ENCODE peak calls at places on chromosomes 7 and 10, in four cellular contexts. L is tibial nerve, X is HCT116, M is ovary. V is an unnamed sample.

GRCh38 chr7:93147358-93147757 is 827 bp downstream of the SAMD9L start:
- DNase-seq in X (no peak), M (peak; percentile 15), L (no peak), V (peak; percentile 19)

GRCh38 chr7:99860281-99861127 is 16.3 kb downstream of the OR2AE1 start:
- DNase-seq in L (peak; percentile 19), X (no peak), M (peak; percentile 13), V (peak; percentile 32)

GRCh38 chr10:4931587-4931986 is 31.6 kb upstream of the AKR1C1 start:
- DNase-seq in L (no peak), M (no peak), X (no peak), V (no peak)

GRCh38 chr7:16084370-16084769 is 337.0 kb downstream of the CRPPA start:
- DNase-seq in X (no peak), L (no peak), M (no peak), V (no peak)

GRCh38 chr7:26863504-26864308 is 684 bp downstream of the SKAP2 start:
- DNase-seq in L (peak; percentile 13), X (peak; percentile 18), M (no peak), V (no peak)

GRCh38 chr10:1473874-1474273 is 263.5 kb downstream of the ADARB2 start:
- DNase-seq in M (no peak), X (no peak), L (no peak), V (no peak)

GRCh38 chr10:12780634-12781601 is 220.6 kb downstream of the CCDC3 start:
- DNase-seq in L (no peak), M (no peak), X (no peak), V (no peak)

GRCh38 chr7:44117801-44118429 is 5.4 kb downstream of the POLD2 start:
- DNase-seq in M (no peak), X (no peak), L (no peak), V (no peak)

GRCh38 chr7:1397491-1398327 is 61.6 kb downstream of the MICALL2 start:
- DNase-seq in L (no peak), X (no peak), M (no peak), V (peak; percentile 15)

GRCh38 chr7:111018960-111019835 is 71.7 kb upstream of the LRRN3 start:
- DNase-seq in L (no peak), M (no peak), X (no peak), V (no peak)

GRCh38 chr7:111014074-111014473 is 76.9 kb upstream of the LRRN3 start:
- DNase-seq in M (no peak), X (no peak), L (no peak), V (no peak)

GRCh38 chr7:111012799-111013675 is 77.9 kb upstream of the LRRN3 start:
- DNase-seq in X (no peak), L (no peak), M (no peak), V (no peak)

GRCh38 chr7:111018447-111018846 is 72.5 kb upstream of the LRRN3 start:
- DNase-seq in M (no peak), X (no peak), L (no peak), V (no peak)
- H3K27ac ChIP-seq in M (no peak overlapping the region), X (no peak overlapping the region), L (no peak overlapping the region), V (no peak overlapping the region)

GRCh38 chr7:88226886-88227516 is 7.2 kb upstream of the SRI start:
- DNase-seq in X (peak; percentile 68), M (no peak), L (no peak), V (no peak)

GRCh38 chr7:88229302-88229870 is 9.5 kb upstream of the SRI start:
- DNase-seq in M (no peak), L (no peak), X (no peak), V (no peak)

GRCh38 chr7:88226201-88226600 is 6.4 kb upstream of the SRI start:
- DNase-seq in L (no peak), X (no peak), M (no peak), V (no peak)

GRCh38 chr7:88233828-88234227 is 14.0 kb upstream of the SRI start:
- DNase-seq in M (no peak), X (no peak), L (no peak), V (no peak)

DNA sequence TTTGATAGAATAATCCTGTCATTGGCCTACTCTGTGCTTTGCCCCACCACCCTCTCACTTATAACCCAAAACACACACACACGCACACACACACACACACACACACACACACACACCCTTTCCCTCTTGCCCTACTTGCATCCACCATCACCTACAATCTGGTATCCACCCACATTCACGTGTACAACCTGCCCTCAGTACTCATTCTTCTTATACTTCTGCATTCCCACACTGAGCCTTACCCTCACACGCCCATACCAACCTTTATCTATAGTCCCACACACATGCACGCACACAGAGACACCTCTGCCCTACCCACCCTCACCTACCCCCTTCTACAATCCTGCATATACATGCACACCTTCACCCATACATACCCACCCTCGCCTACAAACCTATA is 10.8 kb upstream of the SRI start:
- DNase-seq in M (no peak), L (no peak), X (no peak), V (no peak)
- H3K9me3 ChIP-seq in M (peaks cover 3% of the 10 kb centered on the region), L (no peaks in the 10 kb centered on the region), X (no peaks in the 10 kb centered on the region), V (no peaks in the 10 kb centered on the region)

GRCh38 chr10:69481280-69481679 is 30.0 kb downstream of the TSPAN15 start:
- DNase-seq in M (no peak), X (no peak), L (no peak), V (no peak)

GRCh38 chr10:69477968-69478597 is 26.8 kb downstream of the TSPAN15 start:
- DNase-seq in L (no peak), X (no peak), M (no peak), V (no peak)

GRCh38 chr10:69479737-69480412 is 28.6 kb downstream of the TSPAN15 start:
- DNase-seq in X (no peak), L (no peak), M (no peak), V (peak; percentile 34)

GRCh38 chr10:69482125-69482524 is 30.9 kb downstream of the TSPAN15 start:
- DNase-seq in X (no peak), L (no peak), M (no peak), V (no peak)

GRCh38 chr10:69479241-69479730 is 28.0 kb downstream of the TSPAN15 start:
- DNase-seq in X (no peak), L (no peak), M (no peak), V (peak; percentile 54)
- H3K27ac ChIP-seq in X (no peak overlapping the region), L (peak overlapping the region; percentile 72), M (no peak overlapping the region), V (peak overlapping the region; percentile 59)

DNA sequence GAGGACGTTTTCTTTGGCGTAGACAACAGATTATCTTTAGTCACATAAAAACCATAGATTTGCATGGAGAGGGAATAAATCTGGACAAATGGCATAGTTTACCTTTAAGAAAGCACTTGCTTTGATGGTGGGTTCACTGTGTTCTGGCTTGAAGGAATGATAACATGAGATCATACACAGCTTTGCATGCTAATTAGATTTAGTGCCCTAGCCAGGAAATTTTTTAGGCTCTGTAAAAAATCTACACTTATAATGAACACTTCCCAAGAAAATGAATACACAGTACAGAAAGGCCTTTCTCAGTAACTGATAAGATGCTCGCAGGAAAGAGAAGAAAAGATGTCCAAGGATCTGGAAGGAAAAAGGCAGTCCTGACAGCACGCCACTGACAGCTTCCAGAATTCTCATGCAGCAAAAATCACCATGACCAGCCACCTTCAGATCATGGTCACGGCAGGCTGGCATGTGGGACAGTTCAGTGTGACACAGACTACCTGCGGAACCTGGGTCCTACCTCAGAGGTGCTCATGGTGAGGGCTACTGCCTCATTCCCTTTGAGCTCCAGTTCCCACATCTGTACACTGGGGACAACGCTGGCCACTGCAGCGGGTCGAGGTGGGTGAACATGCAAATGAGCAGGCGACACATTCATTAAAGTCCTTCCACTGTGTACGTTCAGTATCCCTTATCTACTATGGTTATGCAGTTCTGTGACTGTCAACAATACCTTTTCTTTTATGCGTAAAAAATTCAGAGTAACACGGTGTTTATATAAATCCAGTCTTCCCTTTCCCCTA is 218.5 kb upstream of the AOAH start:
- DNase-seq in M (no peak), L (no peak), X (no peak), V (no peak)
- H3K9me3 ChIP-seq in M (no peaks in the 10 kb centered on the region), L (peaks cover 18% of the 10 kb centered on the region), X (no peaks in the 10 kb centered on the region), V (peaks cover 35% of the 10 kb centered on the region)

GRCh38 chr7:152899004-152899403 is 139.5 kb downstream of the ACTR3B start:
- DNase-seq in M (no peak), L (no peak), X (no peak), V (no peak)

GRCh38 chr7:152899482-152900166 is 140.1 kb downstream of the ACTR3B start:
- DNase-seq in X (no peak), M (peak; percentile 20), L (no peak), V (peak; percentile 79)

GRCh38 chr7:152902870-152903860 is 143.6 kb downstream of the ACTR3B start:
- DNase-seq in X (no peak), L (no peak), M (no peak), V (no peak)

GRCh38 chr7:152904698-152905097 is 145.1 kb downstream of the ACTR3B start:
- DNase-seq in L (no peak), M (no peak), X (no peak), V (no peak)

GRCh38 chr7:152902054-152902453 is 142.5 kb downstream of the ACTR3B start:
- DNase-seq in X (no peak), M (no peak), L (no peak), V (no peak)
- H3K27ac ChIP-seq in X (no peak overlapping the region), M (no peak overlapping the region), L (no peak overlapping the region), V (no peak overlapping the region)

GRCh38 chr7:158651968-158652555 is 52.5 kb downstream of the NCAPG2 start:
- DNase-seq in M (no peak), X (no peak), L (no peak), V (no peak)
- H3K9me3 ChIP-seq in M (no peaks in the 10 kb centered on the region), X (no peaks in the 10 kb centered on the region), L (no peaks in the 10 kb centered on the region), V (no peaks in the 10 kb centered on the region)